ENCODE peak calls at places on chromosomes 11 and 22, in four cellular contexts. H, J, M and F are unnamed samples.

GRCh38 chr11:35723493-35724284 is 61.1 kb downstream of the TRIM44 start:
- DNase-seq in H (no peak), J (no peak), M (no peak), F (no peak)

GRCh38 chr11:129814244-129814992 is 1.2 kb upstream of the TMEM45B start:
- DNase-seq in H (no peak), J (no peak), M (peak), F (no peak)

GRCh38 chr11:30426781-30427180 is 103.9 kb downstream of the ARL14EP start:
- DNase-seq in H (peak), J (no peak), M (no peak), F (no peak)

GRCh38 chr11:67397536-67397935 is 4.1 kb downstream of the PPP1CA start:
- DNase-seq in H (no peak), J (no peak), M (peak), F (no peak)

GRCh38 chr11:76266269-76266668 is 60.0 kb upstream of the WNT11 start:
- DNase-seq in H (no peak), J (no peak), M (no peak), F (peak)

GRCh38 chr11:65606876-65607613 is 7.0 kb downstream of the MAP3K11 start:
- DNase-seq in H (peak), J (peak), M (peak), F (peak)

GRCh38 chr11:71144736-71145135 is 107.6 kb downstream of the SHANK2 start:
- DNase-seq in H (no peak), J (no peak), M (no peak), F (no peak)

GRCh38 chr11:45332486-45332934 is 46.4 kb upstream of the SYT13 start:
- DNase-seq in H (no peak), J (no peak), M (peak), F (peak)

GRCh38 chr11:126450806-126451205 is 95.3 kb downstream of the ST3GAL4 start:
- DNase-seq in H (no peak), J (no peak), M (no peak), F (no peak)

GRCh38 chr11:17552041-17552355 is 4.9 kb downstream of the OTOG start:
- DNase-seq in H (no peak), J (no peak), M (no peak), F (no peak)

GRCh38 chr11:44572884-44573283 is 7.4 kb downstream of the CD82 start:
- DNase-seq in H (no peak), J (no peak), M (no peak), F (no peak)

GRCh38 chr11:93921695-93922468 is 71.5 kb upstream of the VSTM5 start:
- DNase-seq in H (no peak), J (no peak), M (peak), F (peak)

GRCh38 chr22:19714320-19715252 is at the start of gene SEPTIN5:
- DNase-seq in H (no peak), J (no peak), M (peak), F (peak)

GRCh38 chr11:47453365-47453764 is 4.4 kb upstream of the RAPSN start:
- DNase-seq in H (no peak), J (no peak), M (peak), F (no peak)

GRCh38 chr11:11010624-11011127 is 152.8 kb upstream of the ZBED5 start:
- DNase-seq in H (peak), J (no peak), M (peak), F (no peak)

GRCh38 chr22:39181778-39182177 is 29.3 kb upstream of the CBX7 start:
- DNase-seq in H (no peak), J (no peak), M (no peak), F (no peak)

GRCh38 chr11:117037279-117037951 is 60.8 kb downstream of the SIK3 start:
- DNase-seq in H (no peak), J (no peak), M (no peak), F (no peak)

GRCh38 chr22:20546541-20546950 is 39.1 kb downstream of the MED15 start:
- DNase-seq in H (no peak), J (no peak), M (no peak), F (no peak)

GRCh38 chr22:19880786-19881569 is 26.3 kb upstream of the GNB1L start:
- DNase-seq in H (no peak), J (peak), M (peak), F (no peak)

GRCh38 chr11:60970369-60970774 is 1.1 kb upstream of the CD6 start:
- DNase-seq in H (no peak), J (no peak), M (peak), F (peak)

GRCh38 chr11:13834463-13834862 is 128.1 kb upstream of the SPON1 start:
- DNase-seq in H (no peak), J (no peak), M (peak), F (peak)

GRCh38 chr11:17887779-17888178 is 125.1 kb downstream of the SERGEF start:
- DNase-seq in H (no peak), J (no peak), M (no peak), F (no peak)

GRCh38 chr11:111531687-111532364 is 8.7 kb upstream of the LAYN start:
- DNase-seq in H (peak), J (no peak), M (no peak), F (peak)

GRCh38 chr11:87600938-87601337 is 563.2 kb downstream of the TMEM135 start:
- DNase-seq in H (no peak), J (no peak), M (no peak), F (no peak)

GRCh38 chr11:125948278-125949051 is 2.6 kb downstream of the VSIG10L2 start:
- DNase-seq in H (no peak), J (peak), M (no peak), F (no peak)

DNA sequence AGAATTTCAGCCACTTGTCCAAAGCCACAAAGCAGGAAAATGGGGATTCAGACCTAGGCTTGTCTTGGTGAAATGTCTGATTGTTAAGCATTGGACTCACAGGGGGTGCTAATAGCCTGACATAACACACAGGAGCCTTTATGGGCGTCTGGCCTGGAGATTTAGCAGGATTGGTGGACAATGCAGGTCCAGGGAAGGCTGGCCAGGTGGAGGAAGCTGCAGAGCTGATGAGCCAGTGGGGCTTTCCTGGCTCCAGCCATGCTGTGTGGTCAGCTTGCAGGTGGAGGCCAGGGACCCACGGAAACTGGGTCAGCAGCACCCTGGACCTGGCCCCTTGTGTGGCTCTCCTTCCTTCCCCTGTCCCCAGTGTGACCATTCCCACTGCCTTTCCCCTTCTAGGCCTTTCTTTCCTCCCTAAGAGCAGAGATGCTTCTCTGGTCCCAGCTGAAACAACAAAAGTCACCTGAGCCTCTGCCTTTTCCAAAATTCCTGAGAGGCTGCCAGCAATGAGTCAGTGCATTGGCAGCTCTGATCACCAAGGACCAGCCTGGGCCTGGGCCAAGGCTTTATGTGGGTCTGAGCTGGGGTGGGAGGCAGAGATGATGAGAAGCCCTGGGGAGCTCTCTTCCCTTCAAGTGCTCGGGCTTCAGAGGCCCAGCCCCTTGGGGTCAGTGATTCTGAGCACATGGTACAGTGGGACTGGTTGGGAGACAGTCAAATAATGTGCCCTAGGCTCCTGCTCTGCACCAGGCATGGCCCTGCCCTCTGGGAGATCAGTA is 85.2 kb downstream of the CCDC81 start:
- DNase-seq in H (peak), J (peak), M (no peak), F (no peak)
- TF ChIP-seq CTCF in H (no peak), J (no peak), M (no peak), F (no peak)

GRCh38 chr22:31490496-31490925 is 869 bp upstream of the EIF4ENIF1 start:
- DNase-seq in H (peak), J (no peak), M (peak), F (peak)
- TF ChIP-seq CTCF in H (no peak), J (no peak), M (peak), F (no peak)

DNA sequence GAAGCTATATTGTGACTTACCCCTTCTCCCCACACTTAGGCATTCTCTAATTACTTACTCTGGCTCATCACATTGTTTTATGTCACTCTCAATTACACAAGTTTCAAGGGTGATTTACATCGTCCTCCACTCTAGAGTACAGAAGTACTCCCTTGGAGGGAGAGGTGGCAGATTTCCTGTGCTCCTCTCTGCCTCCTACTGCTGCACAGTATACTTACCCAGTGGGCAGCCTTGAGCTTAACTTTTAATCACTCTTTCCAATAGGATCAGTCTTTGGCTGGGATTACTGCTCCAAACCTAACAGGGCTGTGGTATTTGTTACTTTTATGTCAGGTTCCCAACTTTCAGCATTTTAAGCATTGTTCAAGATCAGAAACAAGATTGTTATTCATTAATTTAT is 211.5 kb downstream of the AASDHPPT start:
- DNase-seq in H (no peak), J (no peak), M (no peak), F (no peak)
- TF ChIP-seq CTCF in H (no peak), J (no peak), M (no peak), F (no peak)

GRCh38 chr11:69183613-69184012 is 27.9 kb downstream of the SMIM38 start:
- DNase-seq in H (no peak), J (no peak), M (no peak), F (no peak)

GRCh38 chr11:69187540-69188065 is 31.9 kb downstream of the SMIM38 start:
- DNase-seq in H (no peak), J (no peak), M (no peak), F (no peak)

GRCh38 chr11:69190796-69191536 is 35.2 kb downstream of the SMIM38 start:
- DNase-seq in H (no peak), J (no peak), M (no peak), F (no peak)

GRCh38 chr11:69189059-69189458 is 33.3 kb downstream of the SMIM38 start:
- DNase-seq in H (no peak), J (no peak), M (no peak), F (no peak)

GRCh38 chr11:69186316-69187266 is 30.9 kb downstream of the SMIM38 start:
- DNase-seq in H (no peak), J (no peak), M (no peak), F (peak)
- TF ChIP-seq CTCF in H (no peak), J (no peak), M (no peak), F (no peak)

GRCh38 chr11:7967097-7967496 is 1.9 kb upstream of the NLRP10 start:
- DNase-seq in H (no peak), J (no peak), M (no peak), F (no peak)
- TF ChIP-seq CTCF in H (no peak), J (no peak), M (no peak), F (no peak)

GRCh38 chr11:132862137-132862536 is 670.2 kb downstream of the OPCML start:
- DNase-seq in H (no peak), J (no peak), M (no peak), F (no peak)

GRCh38 chr11:132866783-132867545 is 665.3 kb downstream of the OPCML start:
- DNase-seq in H (no peak), J (no peak), M (no peak), F (no peak)

GRCh38 chr11:132862918-132863317 is 669.4 kb downstream of the OPCML start:
- DNase-seq in H (no peak), J (no peak), M (no peak), F (no peak)

GRCh38 chr11:132864811-132865576 is 667.3 kb downstream of the OPCML start:
- DNase-seq in H (no peak), J (no peak), M (no peak), F (no peak)
- TF ChIP-seq CTCF in H (no peak), J (no peak), M (no peak), F (no peak)

DNA sequence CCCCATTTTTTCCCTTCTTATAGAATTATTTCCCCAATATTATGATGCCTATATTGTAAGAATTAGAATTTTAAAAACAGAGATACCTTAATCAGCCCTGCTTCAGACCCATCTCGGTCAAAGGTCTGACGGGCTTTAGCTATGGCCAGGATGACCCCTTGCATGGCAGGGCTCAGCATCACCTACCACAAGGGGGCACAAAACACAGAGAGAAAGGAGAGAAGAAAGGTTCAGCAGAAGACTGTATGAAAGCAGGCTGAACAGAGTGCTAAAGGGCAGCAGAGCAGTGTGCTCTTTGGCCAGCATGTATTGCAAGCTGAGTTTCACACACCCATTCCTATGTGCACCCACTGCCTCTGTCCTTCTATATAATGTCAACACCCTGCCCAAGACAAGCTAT is 26.8 kb downstream of the CLDN25 start:
- DNase-seq in H (no peak), J (no peak), M (peak), F (peak)
- TF ChIP-seq CTCF in H (no peak), J (no peak), M (peak), F (peak)

DNA sequence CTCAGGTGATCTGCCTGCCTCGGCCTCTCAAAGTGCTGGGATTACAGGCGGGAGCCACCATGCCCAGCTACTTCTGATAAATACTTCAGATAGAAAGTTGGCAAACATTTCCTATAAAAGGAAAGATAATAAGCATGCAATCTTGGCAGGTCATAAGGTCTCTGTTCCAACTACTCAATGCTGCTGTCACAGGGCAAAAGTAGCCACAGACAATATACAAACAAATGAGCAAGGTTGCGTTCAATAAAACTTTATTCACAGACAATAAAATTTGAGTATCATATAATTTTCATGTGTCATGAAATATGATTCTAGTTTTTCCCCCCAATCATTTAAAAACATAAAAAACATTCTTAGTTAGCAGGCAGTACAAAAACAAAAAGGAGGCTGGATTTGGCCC is 53.1 kb upstream of the CLNS1A start:
- DNase-seq in H (no peak), J (no peak), M (no peak), F (no peak)
- TF ChIP-seq CTCF in H (no peak), J (no peak), M (no peak), F (no peak)

GRCh38 chr11:28629235-28629634 is 521.0 kb downstream of the METTL15 start:
- DNase-seq in H (no peak), J (no peak), M (no peak), F (no peak)
- TF ChIP-seq CTCF in H (no peak), J (no peak), M (no peak), F (no peak)